ENCODE peak calls at places on chromosomes 1 and 21, in four cellular contexts. U is small intestine, Y is gastrocnemius medialis, V is GM23248. M is an unnamed sample.

GRCh38 chr1:11496551-11497080 is 17.7 kb downstream of the DISP3 start:
- DNase-seq in U (no peak), Y (no peak), V (no peak), M (no peak)

GRCh38 chr1:61301824-61302652 is 219.7 kb downstream of the NFIA start:
- DNase-seq in U (no peak), Y (no peak), V (peak; percentile 89), M (no peak)

GRCh38 chr1:151175910-151176309 is at the start of gene TMOD4:
- DNase-seq in U (no peak), Y (peak; percentile 91), V (peak; percentile 54), M (no peak)

GRCh38 chr1:118300808-118301207 is 115.8 kb upstream of the SPAG17 start:
- DNase-seq in U (no peak), Y (peak; percentile 80), V (no peak), M (no peak)

GRCh38 chr1:53314606-53315005 is 13.3 kb downstream of the LRP8 start:
- DNase-seq in U (no peak), Y (no peak), V (no peak), M (no peak)

GRCh38 chr21:25039461-25040380 is 567.6 kb downstream of the MRPL39 start:
- DNase-seq in U (no peak), Y (no peak), V (no peak), M (no peak)

GRCh38 chr1:94425821-94426484 is 7.8 kb downstream of the ABCD3 start:
- DNase-seq in U (peak; percentile 19), Y (no peak), V (no peak), M (no peak)

GRCh38 chr1:178310685-178311105 is 186.1 kb downstream of the CLEC20A start:
- DNase-seq in U (peak; percentile 83), Y (peak; percentile 23), V (peak; percentile 88), M (peak; percentile 29)

GRCh38 chr21:38319781-38320180 is 63.0 kb downstream of the KCNJ15 start:
- DNase-seq in U (no peak), Y (no peak), V (peak; percentile 85), M (no peak)

GRCh38 chr1:231983266-231984193 is 356.9 kb downstream of the DISC1 start:
- DNase-seq in U (no peak), Y (no peak), V (no peak), M (no peak)

GRCh38 chr21:32516729-32517649 is 68.3 kb downstream of the TCP10L start:
- DNase-seq in U (no peak), Y (no peak), V (peak; percentile 98), M (no peak)

GRCh38 chr1:234863596-234863995 is 253.6 kb upstream of the IRF2BP2 start:
- DNase-seq in U (peak; percentile 45), Y (peak; percentile 55), V (peak; percentile 90), M (no peak)

GRCh38 chr1:32652244-32652962 is 1.4 kb downstream of the RBBP4 start:
- DNase-seq in U (no peak), Y (no peak), V (no peak), M (no peak)

GRCh38 chr1:32647308-32648134 is 2.8 kb downstream of the ZBTB8OS start:
- DNase-seq in U (no peak), Y (no peak), V (no peak), M (no peak)

GRCh38 chr1:32650157-32650751 is at the start of gene ZBTB8OS:
- DNase-seq in U (peak; percentile 97), Y (peak; percentile 91), V (peak; percentile 98), M (peak; percentile 68)

GRCh38 chr1:32650752-32651460 is at the start of gene RBBP4:
- DNase-seq in U (peak; percentile 98), Y (peak; percentile 98), V (peak; percentile 99), M (peak; percentile 91)

GRCh38 chr1:32651461-32652073 is 559 bp downstream of the RBBP4 start:
- DNase-seq in U (no peak), Y (no peak), V (peak; percentile 76), M (no peak)
- H3K4me1 ChIP-seq in U (peaks cover 2% of the 10 kb centered on the region), Y (peaks cover 40% of the 10 kb centered on the region), V (peaks cover 20% of the 10 kb centered on the region), M (no peaks in the 10 kb centered on the region)

DNA sequence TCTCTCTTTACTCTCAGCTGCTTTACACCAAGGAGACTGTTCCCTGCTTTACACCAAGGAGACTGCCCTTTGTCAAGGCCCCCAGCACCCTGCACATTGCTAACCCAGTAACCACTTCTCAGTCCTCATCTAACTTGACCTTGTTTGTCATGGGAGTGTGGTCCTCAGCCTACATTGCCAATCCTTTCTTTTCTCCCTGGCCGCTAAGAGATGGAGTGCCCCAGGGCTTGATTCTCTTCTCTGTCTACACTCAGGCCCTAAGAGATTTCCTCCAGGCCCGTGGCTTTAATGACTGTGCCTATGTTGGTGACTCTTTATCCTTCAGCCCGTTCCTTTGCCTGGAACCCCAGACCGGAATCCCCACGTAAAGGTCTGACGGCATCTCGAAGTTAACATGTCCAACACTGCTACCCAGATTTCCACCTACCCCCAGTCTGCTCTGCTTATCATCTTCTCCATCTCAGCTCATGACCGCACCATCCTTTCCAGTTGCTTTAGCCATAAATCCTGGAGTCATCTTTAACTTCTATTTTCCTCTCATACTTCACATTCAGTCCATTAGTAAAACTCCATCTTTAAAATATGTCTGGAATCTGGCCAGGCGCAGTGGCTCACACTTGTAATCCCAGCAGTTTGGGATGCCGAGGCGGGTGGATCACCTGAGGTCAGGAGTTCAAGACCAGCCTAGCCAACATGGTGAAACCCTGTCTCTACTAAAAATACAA is 9.5 kb upstream of the SEMA4A start:
- DNase-seq in U (no peak), Y (peak; percentile 14), V (peak; percentile 64), M (no peak)
- H3K4me1 ChIP-seq in U (no peaks in the 10 kb centered on the region), Y (peaks cover 8% of the 10 kb centered on the region), V (peaks cover 26% of the 10 kb centered on the region), M (peaks cover 4% of the 10 kb centered on the region)

GRCh38 chr1:47755368-47755990 is 241.7 kb downstream of the TRABD2B start:
- DNase-seq in U (peak; percentile 52), Y (no peak), V (peak; percentile 8), M (peak; percentile 74)
- H3K4me1 ChIP-seq in U (no peaks in the 10 kb centered on the region), Y (no peaks in the 10 kb centered on the region), V (no peaks in the 10 kb centered on the region), M (peaks cover 1% of the 10 kb centered on the region)

GRCh38 chr1:5978452-5978851 is 13.8 kb downstream of the NPHP4 start:
- DNase-seq in U (no peak), Y (no peak), V (peak; percentile 34), M (no peak)
- H3K4me1 ChIP-seq in U (no peaks in the 10 kb centered on the region), Y (no peaks in the 10 kb centered on the region), V (peaks cover 16% of the 10 kb centered on the region), M (peaks cover 3% of the 10 kb centered on the region)

GRCh38 chr1:65377496-65378268 is 42.8 kb upstream of the LEPR start:
- DNase-seq in U (no peak), Y (no peak), V (no peak), M (no peak)
- H3K4me1 ChIP-seq in U (no peaks in the 10 kb centered on the region), Y (no peaks in the 10 kb centered on the region), V (peaks cover 3% of the 10 kb centered on the region), M (no peaks in the 10 kb centered on the region)

GRCh38 chr1:36324322-36324802 is 917 bp upstream of the EVA1B start:
- DNase-seq in U (no peak), Y (no peak), V (no peak), M (no peak)
- H3K4me1 ChIP-seq in U (peaks cover 3% of the 10 kb centered on the region), Y (peaks cover 8% of the 10 kb centered on the region), V (peaks cover 14% of the 10 kb centered on the region), M (peaks cover 8% of the 10 kb centered on the region)

GRCh38 chr1:31762726-31763670 is 1.1 kb downstream of the ADGRB2 start:
- DNase-seq in U (peak; percentile 41), Y (peak; percentile 37), V (peak; percentile 76), M (no peak)
- H3K4me1 ChIP-seq in U (no peaks in the 10 kb centered on the region), Y (peaks cover 19% of the 10 kb centered on the region), V (peaks cover 8% of the 10 kb centered on the region), M (peaks cover 20% of the 10 kb centered on the region)

M was measured in iPS DF 6.9.